ENCODE peak calls at places on chromosomes 16 and 17, in ten cellular contexts. One of them, this sample, is unnamed.

GRCh38 chr17:74276561-74277009 is 2.6 kb downstream of the DNAI2 start:
- DNase-seq in left ventricle myocardium inferior: peak; percentile 30
- DNase-seq in endothelial cell: no peak
- DNase-seq in BJ: no peak
- DNase-seq in cardiac fibroblast: peak; percentile 79
- DNase-seq in OCI-LY7: no peak
- DNase-seq in pancreas: no peak
- DNase-seq in colonic mucosa: no peak
- DNase-seq in dorsolateral prefrontal cortex: peak; percentile 38
- DNase-seq in neural progenitor cell: peak; percentile 55
- DNase-seq in this sample: no peak

GRCh38 chr16:84194470-84195200 is 3.7 kb downstream of the ADAD2 start:
- DNase-seq in left ventricle myocardium inferior: no peak
- DNase-seq in endothelial cell: no peak
- DNase-seq in BJ: no peak
- DNase-seq in cardiac fibroblast: no peak
- DNase-seq in OCI-LY7: no peak
- DNase-seq in pancreas: no peak
- DNase-seq in colonic mucosa: no peak
- DNase-seq in dorsolateral prefrontal cortex: no peak
- DNase-seq in neural progenitor cell: no peak
- DNase-seq in this sample: no peak

GRCh38 chr17:41835214-41835799 is 725 bp downstream of the NT5C3B start:
- DNase-seq in left ventricle myocardium inferior: no peak
- DNase-seq in endothelial cell: no peak
- DNase-seq in BJ: no peak
- DNase-seq in cardiac fibroblast: no peak
- DNase-seq in OCI-LY7: no peak
- DNase-seq in pancreas: no peak
- DNase-seq in colonic mucosa: no peak
- DNase-seq in dorsolateral prefrontal cortex: no peak
- DNase-seq in neural progenitor cell: peak; percentile 25
- DNase-seq in this sample: no peak

GRCh38 chr16:1564325-1564724 is 30.9 kb downstream of the TMEM204 start:
- DNase-seq in left ventricle myocardium inferior: no peak
- DNase-seq in endothelial cell: peak; percentile 54
- DNase-seq in BJ: no peak
- DNase-seq in cardiac fibroblast: no peak
- DNase-seq in OCI-LY7: no peak
- DNase-seq in pancreas: no peak
- DNase-seq in colonic mucosa: no peak
- DNase-seq in dorsolateral prefrontal cortex: no peak
- DNase-seq in neural progenitor cell: no peak
- DNase-seq in this sample: no peak

GRCh38 chr17:81066072-81066471 is 31.1 kb downstream of the BAIAP2 start:
- DNase-seq in left ventricle myocardium inferior: no peak
- DNase-seq in endothelial cell: no peak
- DNase-seq in BJ: no peak
- DNase-seq in cardiac fibroblast: no peak
- DNase-seq in OCI-LY7: no peak
- DNase-seq in pancreas: no peak
- DNase-seq in colonic mucosa: peak; percentile 39
- DNase-seq in dorsolateral prefrontal cortex: no peak
- DNase-seq in neural progenitor cell: no peak
- DNase-seq in this sample: no peak

GRCh38 chr16:49855280-49855821 is 561 bp downstream of the ZNF423 start:
- DNase-seq in left ventricle myocardium inferior: peak; percentile 90
- DNase-seq in endothelial cell: peak; percentile 87
- DNase-seq in BJ: no peak
- DNase-seq in cardiac fibroblast: peak; percentile 92
- DNase-seq in OCI-LY7: peak; percentile 65
- DNase-seq in pancreas: peak; percentile 94
- DNase-seq in colonic mucosa: peak; percentile 88
- DNase-seq in dorsolateral prefrontal cortex: peak; percentile 75
- DNase-seq in neural progenitor cell: peak; percentile 96
- DNase-seq in this sample: peak; percentile 18

GRCh38 chr16:14364386-14365199 is 265.5 kb downstream of the PARN start:
- DNase-seq in left ventricle myocardium inferior: no peak
- DNase-seq in endothelial cell: no peak
- DNase-seq in BJ: peak; percentile 88
- DNase-seq in cardiac fibroblast: peak; percentile 35
- DNase-seq in OCI-LY7: no peak
- DNase-seq in pancreas: no peak
- DNase-seq in colonic mucosa: no peak
- DNase-seq in dorsolateral prefrontal cortex: peak; percentile 12
- DNase-seq in neural progenitor cell: peak; percentile 43
- DNase-seq in this sample: no peak

GRCh38 chr16:886084-886543 is 84.7 kb downstream of the LMF1 start:
- DNase-seq in left ventricle myocardium inferior: no peak
- DNase-seq in endothelial cell: peak; percentile 38
- DNase-seq in BJ: no peak
- DNase-seq in cardiac fibroblast: no peak
- DNase-seq in OCI-LY7: no peak
- DNase-seq in pancreas: peak; percentile 12
- DNase-seq in colonic mucosa: no peak
- DNase-seq in dorsolateral prefrontal cortex: peak; percentile 50
- DNase-seq in neural progenitor cell: peak; percentile 54
- DNase-seq in this sample: no peak

GRCh38 chr16:58198022-58198683 is at the start of gene CSNK2A2:
- DNase-seq in left ventricle myocardium inferior: peak; percentile 73
- DNase-seq in endothelial cell: peak; percentile 74
- DNase-seq in BJ: no peak
- DNase-seq in cardiac fibroblast: peak; percentile 74
- DNase-seq in OCI-LY7: peak; percentile 88
- DNase-seq in pancreas: peak; percentile 76
- DNase-seq in colonic mucosa: peak; percentile 69
- DNase-seq in dorsolateral prefrontal cortex: peak; percentile 59
- DNase-seq in neural progenitor cell: peak; percentile 83
- DNase-seq in this sample: no peak

GRCh38 chr16:919658-920631 is 50.8 kb downstream of the LMF1 start:
- DNase-seq in left ventricle myocardium inferior: peak; percentile 37
- DNase-seq in endothelial cell: no peak
- DNase-seq in BJ: peak; percentile 38
- DNase-seq in cardiac fibroblast: peak; percentile 68
- DNase-seq in OCI-LY7: no peak
- DNase-seq in pancreas: no peak
- DNase-seq in colonic mucosa: no peak
- DNase-seq in dorsolateral prefrontal cortex: no peak
- DNase-seq in neural progenitor cell: no peak
- DNase-seq in this sample: no peak

GRCh38 chr16:89607453-89607852 is 6.0 kb upstream of the DPEP1 start:
- DNase-seq in left ventricle myocardium inferior: no peak
- DNase-seq in endothelial cell: no peak
- DNase-seq in BJ: no peak
- DNase-seq in cardiac fibroblast: no peak
- DNase-seq in OCI-LY7: no peak
- DNase-seq in pancreas: no peak
- DNase-seq in colonic mucosa: no peak
- DNase-seq in dorsolateral prefrontal cortex: no peak
- DNase-seq in neural progenitor cell: no peak
- DNase-seq in this sample: no peak

GRCh38 chr16:30379165-30379783 is 3.1 kb downstream of the SEPTIN1 start:
- DNase-seq in left ventricle myocardium inferior: no peak
- DNase-seq in endothelial cell: no peak
- DNase-seq in BJ: no peak
- DNase-seq in cardiac fibroblast: no peak
- DNase-seq in OCI-LY7: no peak
- DNase-seq in pancreas: no peak
- DNase-seq in colonic mucosa: no peak
- DNase-seq in dorsolateral prefrontal cortex: no peak
- DNase-seq in neural progenitor cell: no peak
- DNase-seq in this sample: no peak

GRCh38 chr16:30380801-30381208 is 1.6 kb downstream of the SEPTIN1 start:
- DNase-seq in left ventricle myocardium inferior: no peak
- DNase-seq in endothelial cell: no peak
- DNase-seq in BJ: no peak
- DNase-seq in cardiac fibroblast: no peak
- DNase-seq in OCI-LY7: no peak
- DNase-seq in pancreas: no peak
- DNase-seq in colonic mucosa: no peak
- DNase-seq in dorsolateral prefrontal cortex: no peak
- DNase-seq in neural progenitor cell: no peak
- DNase-seq in this sample: no peak

GRCh38 chr16:30378236-30379164 is 3.9 kb downstream of the SEPTIN1 start:
- DNase-seq in left ventricle myocardium inferior: peak; percentile 100
- DNase-seq in endothelial cell: peak; percentile 100
- DNase-seq in BJ: peak; percentile 81
- DNase-seq in cardiac fibroblast: peak; percentile 99
- DNase-seq in OCI-LY7: peak; percentile 99
- DNase-seq in pancreas: peak; percentile 99
- DNase-seq in colonic mucosa: peak; percentile 99
- DNase-seq in dorsolateral prefrontal cortex: peak; percentile 100
- DNase-seq in neural progenitor cell: peak; percentile 100
- DNase-seq in this sample: peak; percentile 89

GRCh38 chr16:30381351-30382041 is 865 bp downstream of the SEPTIN1 start:
- DNase-seq in left ventricle myocardium inferior: no peak
- DNase-seq in endothelial cell: no peak
- DNase-seq in BJ: no peak
- DNase-seq in cardiac fibroblast: no peak
- DNase-seq in OCI-LY7: peak; percentile 67
- DNase-seq in pancreas: no peak
- DNase-seq in colonic mucosa: no peak
- DNase-seq in dorsolateral prefrontal cortex: no peak
- DNase-seq in neural progenitor cell: no peak
- DNase-seq in this sample: no peak

GRCh38 chr16:30380072-30380471 is 2.3 kb downstream of the SEPTIN1 start:
- DNase-seq in left ventricle myocardium inferior: no peak
- DNase-seq in endothelial cell: no peak
- DNase-seq in BJ: no peak
- DNase-seq in cardiac fibroblast: no peak
- DNase-seq in OCI-LY7: no peak
- DNase-seq in pancreas: no peak
- DNase-seq in colonic mucosa: no peak
- DNase-seq in dorsolateral prefrontal cortex: no peak
- DNase-seq in neural progenitor cell: no peak
- DNase-seq in this sample: no peak
- TF ChIP-seq CTCF in left ventricle myocardium inferior: no peak
- TF ChIP-seq CTCF in endothelial cell: no peak
- TF ChIP-seq CTCF in BJ: no peak
- TF ChIP-seq CTCF in cardiac fibroblast: no peak
- TF ChIP-seq CTCF in OCI-LY7: no peak
- TF ChIP-seq CTCF in pancreas: no peak
- TF ChIP-seq CTCF in colonic mucosa: no peak
- TF ChIP-seq CTCF in dorsolateral prefrontal cortex: no peak
- TF ChIP-seq CTCF in neural progenitor cell: no peak
- TF ChIP-seq CTCF in this sample: no peak

GRCh38 chr17:72624652-72625051 is 467.8 kb downstream of the SLC39A11 start:
- DNase-seq in left ventricle myocardium inferior: no peak
- DNase-seq in endothelial cell: no peak
- DNase-seq in BJ: no peak
- DNase-seq in cardiac fibroblast: peak; percentile 8
- DNase-seq in OCI-LY7: no peak
- DNase-seq in pancreas: no peak
- DNase-seq in colonic mucosa: no peak
- DNase-seq in dorsolateral prefrontal cortex: no peak
- DNase-seq in neural progenitor cell: no peak
- DNase-seq in this sample: no peak
- TF ChIP-seq CTCF in left ventricle myocardium inferior: no peak
- TF ChIP-seq CTCF in endothelial cell: no peak
- TF ChIP-seq CTCF in BJ: no peak
- TF ChIP-seq CTCF in cardiac fibroblast: no peak
- TF ChIP-seq CTCF in OCI-LY7: no peak
- TF ChIP-seq CTCF in pancreas: no peak
- TF ChIP-seq CTCF in colonic mucosa: no peak
- TF ChIP-seq CTCF in dorsolateral prefrontal cortex: no peak
- TF ChIP-seq CTCF in neural progenitor cell: no peak
- TF ChIP-seq CTCF in this sample: no peak

DNA sequence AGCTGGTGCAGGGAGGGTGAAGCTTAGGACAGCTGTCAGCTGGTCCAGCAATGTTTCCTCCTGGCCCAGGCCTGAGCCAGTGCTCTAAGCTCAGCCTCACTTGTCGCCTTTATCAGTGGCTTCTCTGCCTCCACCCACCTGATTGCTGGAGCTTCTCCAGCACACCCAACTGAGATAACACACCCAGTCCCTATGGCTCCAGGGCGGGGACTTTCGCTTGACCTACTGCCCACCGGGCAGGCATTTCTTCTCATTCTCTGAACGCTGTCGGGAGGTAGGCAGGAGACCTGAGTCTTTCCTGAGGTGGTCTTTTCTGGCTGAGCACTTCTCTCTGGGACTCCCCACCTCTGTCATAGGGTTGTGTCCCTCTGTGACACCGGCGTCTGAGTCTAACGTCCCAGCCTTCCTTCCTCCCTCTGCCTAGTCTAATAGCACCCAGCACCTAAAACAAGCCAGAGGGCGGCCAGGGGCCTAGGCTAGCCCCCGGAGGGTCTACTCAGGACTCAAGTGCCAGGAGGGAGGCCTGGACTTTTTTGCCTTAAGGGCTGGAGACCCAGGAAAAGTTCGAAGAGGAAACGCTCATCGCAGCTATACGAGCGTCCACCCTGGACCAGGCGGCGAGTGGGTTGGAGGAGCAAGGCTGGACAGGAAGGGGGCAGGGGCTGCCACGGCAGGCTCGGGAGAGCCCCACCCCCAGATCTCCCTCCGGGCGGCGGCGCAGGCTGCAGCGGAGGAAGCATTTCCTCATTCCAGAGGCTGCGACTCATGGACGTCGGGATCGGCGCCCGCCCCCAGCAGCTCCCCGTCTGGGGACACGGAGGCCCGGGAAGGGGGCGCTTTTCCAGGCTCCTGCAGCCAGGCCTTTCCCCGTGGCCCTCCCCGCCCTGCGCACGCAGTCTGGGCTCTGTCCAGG is 756 bp downstream of the TAX1BP3 start:
- DNase-seq in left ventricle myocardium inferior: peak; percentile 91
- DNase-seq in endothelial cell: peak; percentile 86
- DNase-seq in BJ: peak; percentile 62
- DNase-seq in cardiac fibroblast: peak; percentile 97
- DNase-seq in OCI-LY7: no peak
- DNase-seq in pancreas: peak; percentile 92
- DNase-seq in colonic mucosa: peak; percentile 92
- DNase-seq in dorsolateral prefrontal cortex: peak; percentile 76
- DNase-seq in neural progenitor cell: peak; percentile 89
- DNase-seq in this sample: peak; percentile 65
- TF ChIP-seq CTCF in left ventricle myocardium inferior: no peak
- TF ChIP-seq CTCF in endothelial cell: no peak
- TF ChIP-seq CTCF in BJ: peak; percentile 9
- TF ChIP-seq CTCF in cardiac fibroblast: no peak
- TF ChIP-seq CTCF in OCI-LY7: no peak
- TF ChIP-seq CTCF in pancreas: no peak
- TF ChIP-seq CTCF in colonic mucosa: no peak
- TF ChIP-seq CTCF in dorsolateral prefrontal cortex: peak; percentile 11
- TF ChIP-seq CTCF in neural progenitor cell: no peak
- TF ChIP-seq CTCF in this sample: no peak

DNA sequence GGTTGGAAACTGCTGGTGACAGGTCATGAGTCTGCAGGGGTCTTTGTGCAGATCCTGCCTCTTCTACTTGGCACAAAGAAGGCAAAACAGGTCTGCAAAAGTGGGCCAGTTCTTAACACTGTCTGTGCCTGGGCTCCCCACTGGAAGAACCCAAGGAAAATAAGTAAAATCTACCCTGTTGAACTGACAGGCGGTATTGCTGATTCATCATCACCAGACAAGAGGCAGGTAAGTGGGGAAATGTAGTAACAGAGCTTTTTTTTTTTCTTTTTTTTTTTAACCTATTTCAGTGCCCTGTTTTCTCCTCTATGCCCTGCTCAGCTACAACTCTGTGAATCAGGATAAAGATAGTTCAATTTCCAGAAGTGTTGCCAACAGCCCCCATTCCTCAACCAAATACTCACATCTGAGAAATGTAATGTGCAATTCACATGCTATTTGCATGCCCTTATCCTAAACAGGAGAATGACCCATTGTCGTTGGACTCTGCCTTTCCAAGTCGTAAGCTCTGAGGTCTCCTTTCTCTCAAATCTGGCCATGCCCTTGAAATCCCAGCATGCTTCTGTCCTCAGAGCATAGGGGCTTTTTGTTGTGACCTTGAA is 237.0 kb downstream of the SOX9 start:
- DNase-seq in left ventricle myocardium inferior: no peak
- DNase-seq in endothelial cell: no peak
- DNase-seq in BJ: no peak
- DNase-seq in cardiac fibroblast: no peak
- DNase-seq in OCI-LY7: no peak
- DNase-seq in pancreas: no peak
- DNase-seq in colonic mucosa: no peak
- DNase-seq in dorsolateral prefrontal cortex: no peak
- DNase-seq in neural progenitor cell: no peak
- DNase-seq in this sample: no peak
- TF ChIP-seq CTCF in left ventricle myocardium inferior: no peak
- TF ChIP-seq CTCF in endothelial cell: no peak
- TF ChIP-seq CTCF in BJ: no peak
- TF ChIP-seq CTCF in cardiac fibroblast: no peak
- TF ChIP-seq CTCF in OCI-LY7: no peak
- TF ChIP-seq CTCF in pancreas: no peak
- TF ChIP-seq CTCF in colonic mucosa: no peak
- TF ChIP-seq CTCF in dorsolateral prefrontal cortex: no peak
- TF ChIP-seq CTCF in neural progenitor cell: no peak
- TF ChIP-seq CTCF in this sample: no peak